ENCODE peak calls at places on chromosomes 6 and 20, in six cellular contexts. I is amniotic stem cell, Z is HTR-8/SVneo, S is A673, X is iPS-NIHi11, L is T-cell. Q is an unnamed sample.

GRCh38 chr20:881051-881820 is 34.9 kb downstream of the ANGPT4 start:
- DNase-seq in I (no peak), Z (peak; percentile 56), S (peak; percentile 25), X (no peak), L (no peak), Q (no peak)

GRCh38 chr20:59666586-59666985 is 62.2 kb downstream of the PHACTR3 start:
- DNase-seq in I (no peak), Z (no peak), S (no peak), X (no peak), L (no peak), Q (no peak)

GRCh38 chr6:104969785-104970581 is 13.1 kb downstream of the LIN28B start:
- DNase-seq in I (no peak), Z (peak; percentile 11), S (peak; percentile 35), X (no peak), L (no peak), Q (no peak)

GRCh38 chr20:2708073-2708415 is 15.5 kb downstream of the EBF4 start:
- DNase-seq in I (no peak), Z (no peak), S (no peak), X (no peak), L (no peak), Q (no peak)

GRCh38 chr6:111870751-111871064 is 2.5 kb downstream of the FYN start:
- DNase-seq in I (no peak), Z (no peak), S (no peak), X (no peak), L (no peak), Q (no peak)

GRCh38 chr6:15066433-15067337 is 179.2 kb upstream of the JARID2 start:
- DNase-seq in I (no peak), Z (peak; percentile 68), S (peak; percentile 44), X (no peak), L (no peak), Q (no peak)

GRCh38 chr20:59736366-59736765 is 132.0 kb downstream of the PHACTR3 start:
- DNase-seq in I (no peak), Z (no peak), S (no peak), X (no peak), L (no peak), Q (no peak)

GRCh38 chr6:26270903-26271639 is 93.9 kb upstream of the BTN3A2 start:
- DNase-seq in I (peak; percentile 69), Z (peak; percentile 89), S (peak; percentile 97), X (peak; percentile 72), L (peak; percentile 84), Q (peak; percentile 53)

GRCh38 chr20:11172881-11173280 is 499.1 kb upstream of the JAG1 start:
- DNase-seq in I (no peak), Z (no peak), S (no peak), X (no peak), L (no peak), Q (no peak)

GRCh38 chr20:64168381-64169088 is 4.3 kb downstream of the MYT1 start:
- DNase-seq in I (no peak), Z (no peak), S (no peak), X (no peak), L (no peak), Q (no peak)

GRCh38 chr6:165636415-165637048 is 26.5 kb downstream of the PDE10A start:
- DNase-seq in I (no peak), Z (peak; percentile 9), S (no peak), X (no peak), L (no peak), Q (no peak)

GRCh38 chr6:64732888-64733287 is 974.1 kb downstream of the EYS start:
- DNase-seq in I (no peak), Z (no peak), S (no peak), X (no peak), L (no peak), Q (no peak)

GRCh38 chr6:33878541-33878940 is 74.7 kb upstream of the MLN start:
- DNase-seq in I (no peak), Z (no peak), S (no peak), X (no peak), L (no peak), Q (no peak)

GRCh38 chr6:166691741-166692140 is 64.7 kb upstream of the RPS6KA2 start:
- DNase-seq in I (no peak), Z (no peak), S (no peak), X (no peak), L (no peak), Q (no peak)

GRCh38 chr20:31476648-31477220 is 1.6 kb downstream of the REM1 start:
- DNase-seq in I (no peak), Z (no peak), S (no peak), X (no peak), L (no peak), Q (no peak)

GRCh38 chr6:43702522-43703440 is 15.2 kb upstream of the MRPS18A start:
- DNase-seq in I (peak; percentile 64), Z (peak; percentile 86), S (peak; percentile 82), X (peak; percentile 90), L (peak; percentile 9), Q (peak; percentile 93)

GRCh38 chr20:46040902-46041535 is 12.0 kb downstream of the SLC12A5 start:
- DNase-seq in I (no peak), Z (peak; percentile 89), S (peak; percentile 62), X (peak; percentile 87), L (peak; percentile 43), Q (peak; percentile 29)

GRCh38 chr6:51753635-51754034 is 333.8 kb downstream of the PKHD1 start:
- DNase-seq in I (no peak), Z (no peak), S (peak; percentile 55), X (peak; percentile 54), L (no peak), Q (peak; percentile 28)

GRCh38 chr20:51758978-51759544 is 9.1 kb downstream of the ATP9A start:
- DNase-seq in I (no peak), Z (no peak), S (no peak), X (no peak), L (no peak), Q (no peak)

GRCh38 chr6:164022632-164023031 is 608.1 kb downstream of the QKI start:
- DNase-seq in I (no peak), Z (no peak), S (no peak), X (no peak), L (no peak), Q (no peak)

GRCh38 chr6:108423982-108424695 is 129.3 kb downstream of the AFG1L start:
- DNase-seq in I (no peak), Z (no peak), S (no peak), X (no peak), L (no peak), Q (no peak)

GRCh38 chr6:36608788-36609563 is 14.8 kb downstream of the SRSF3 start:
- DNase-seq in I (no peak), Z (no peak), S (no peak), X (no peak), L (no peak), Q (no peak)